ENCODE peak calls at places on chromosomes 3 and 15, in six cellular contexts. G, D, T, U, W and I are unnamed samples.
A peak's percentile ranks its signal among the peaks of the same experiment; 100 is the strongest.

GRCh38 chr3:22606938-22607337 is 596.2 kb upstream of the UBE2E2 start:
- DNase-seq in G (no peak), D (no peak), T (no peak), U (no peak), W (no peak), I (no peak)

GRCh38 chr3:31610700-31611275 is 78.1 kb downstream of the STT3B start:
- DNase-seq in G (no peak), D (no peak), T (no peak), U (peak; percentile 55), W (no peak), I (peak; percentile 60)

GRCh38 chr3:73848173-73848751 is 223.5 kb upstream of the PDZRN3 start:
- DNase-seq in G (no peak), D (no peak), T (no peak), U (peak; percentile 7), W (no peak), I (peak; percentile 2)

GRCh38 chr3:65526656-65527055 is 512.1 kb downstream of the MAGI1 start:
- DNase-seq in G (no peak), D (no peak), T (no peak), U (no peak), W (no peak), I (no peak)

GRCh38 chr15:62067448-62068044 is 769 bp downstream of the C2CD4A start:
- DNase-seq in G (no peak), D (no peak), T (no peak), U (no peak), W (peak; percentile 21), I (peak; percentile 37)

GRCh38 chr3:55690746-55691540 is 203.8 kb upstream of the WNT5A start:
- DNase-seq in G (no peak), D (no peak), T (no peak), U (no peak), W (no peak), I (peak; percentile 21)

GRCh38 chr3:195068045-195068444 is 202.9 kb downstream of the XXYLT1 start:
- DNase-seq in G (no peak), D (no peak), T (no peak), U (no peak), W (no peak), I (no peak)

GRCh38 chr15:88231909-88232308 is 24.6 kb downstream of the NTRK3 start:
- DNase-seq in G (no peak), D (no peak), T (no peak), U (no peak), W (no peak), I (no peak)

GRCh38 chr3:129888739-129889138 is 4.8 kb downstream of the TMCC1 start:
- DNase-seq in G (no peak), D (no peak), T (no peak), U (peak; percentile 97), W (no peak), I (no peak)

GRCh38 chr3:196168808-196169391 is 42.3 kb downstream of the ZDHHC19 start:
- DNase-seq in G (no peak), D (no peak), T (no peak), U (no peak), W (no peak), I (no peak)

GRCh38 chr3:127712461-127712860 is 39.7 kb downstream of the ABTB1 start:
- DNase-seq in G (no peak), D (no peak), T (peak; percentile 60), U (no peak), W (no peak), I (no peak)

GRCh38 chr3:183454064-183454463 is 25.6 kb upstream of the MCF2L2 start:
- DNase-seq in G (no peak), D (no peak), T (no peak), U (no peak), W (no peak), I (no peak)

GRCh38 chr15:90774731-90775521 is 57.8 kb downstream of the BLM start:
- DNase-seq in G (no peak), D (no peak), T (no peak), U (peak; percentile 69), W (no peak), I (no peak)

GRCh38 chr3:43855674-43856299 is 165.0 kb downstream of the ABHD5 start:
- DNase-seq in G (no peak), D (no peak), T (no peak), U (peak; percentile 63), W (peak; percentile 35), I (peak; percentile 72)

GRCh38 chr3:70108072-70108471 is 108.5 kb downstream of the SAMMSON start:
- DNase-seq in G (no peak), D (no peak), T (no peak), U (no peak), W (no peak), I (peak; percentile 10)

GRCh38 chr15:77821188-77821958 is 188.7 kb upstream of the LINGO1 start:
- DNase-seq in G (no peak), D (no peak), T (no peak), U (peak; percentile 31), W (peak; percentile 68), I (peak; percentile 89)

GRCh38 chr3:114622001-114622400 is 328.2 kb downstream of the TIGIT start:
- DNase-seq in G (no peak), D (no peak), T (no peak), U (no peak), W (no peak), I (no peak)

GRCh38 chr3:136750922-136751258 is 1.3 kb downstream of the STAG1 start:
- DNase-seq in G (no peak), D (no peak), T (no peak), U (peak; percentile 67), W (no peak), I (no peak)

GRCh38 chr15:67120009-67120838 is 54.8 kb downstream of the SMAD3 start:
- DNase-seq in G (no peak), D (no peak), T (peak; percentile 79), U (no peak), W (no peak), I (no peak)

GRCh38 chr3:133799794-133800585 is 5.6 kb upstream of the SRPRB start:
- DNase-seq in G (no peak), D (peak; percentile 15), T (no peak), U (no peak), W (no peak), I (peak; percentile 17)

GRCh38 chr3:71784201-71784913 is 591 bp downstream of the PROK2 start:
- DNase-seq in G (no peak), D (no peak), T (no peak), U (no peak), W (no peak), I (no peak)

GRCh38 chr15:69421498-69421897 is 7.3 kb downstream of the KIF23 start:
- DNase-seq in G (no peak), D (no peak), T (no peak), U (no peak), W (no peak), I (no peak)